ENCODE peak calls at places on chromosomes 16 and 17, in seven cellular contexts. One of them, this sample, is unnamed.

GRCh38 chr16:84138824-84139627 is 6.0 kb downstream of the HSDL1 start:
- DNase-seq in nephron progenitor cell: no peak
- DNase-seq in sigmoid colon: no peak
- DNase-seq in AG09319: no peak
- DNase-seq in GM12865: peak; percentile 89
- DNase-seq in OCI-LY7: no peak
- DNase-seq in H9: no peak
- DNase-seq in this sample: peak; percentile 76

GRCh38 chr16:47956881-47957280 is 198.9 kb downstream of the ABCC12 start:
- DNase-seq in nephron progenitor cell: no peak
- DNase-seq in sigmoid colon: no peak
- DNase-seq in AG09319: no peak
- DNase-seq in GM12865: no peak
- DNase-seq in OCI-LY7: no peak
- DNase-seq in H9: no peak
- DNase-seq in this sample: no peak

GRCh38 chr16:67430504-67431076 is 331 bp upstream of the HSD11B2 start:
- DNase-seq in nephron progenitor cell: peak; percentile 56
- DNase-seq in sigmoid colon: no peak
- DNase-seq in AG09319: no peak
- DNase-seq in GM12865: peak; percentile 10
- DNase-seq in OCI-LY7: peak; percentile 4
- DNase-seq in H9: no peak
- DNase-seq in this sample: no peak

GRCh38 chr16:4475880-4476790 is at the start of gene HMOX2:
- DNase-seq in nephron progenitor cell: peak; percentile 91
- DNase-seq in sigmoid colon: peak; percentile 95
- DNase-seq in AG09319: peak; percentile 77
- DNase-seq in GM12865: peak; percentile 98
- DNase-seq in OCI-LY7: peak; percentile 96
- DNase-seq in H9: peak; percentile 97
- DNase-seq in this sample: peak; percentile 97

GRCh38 chr17:33291248-33292183 is 1.6 kb downstream of the ASIC2 start:
- DNase-seq in nephron progenitor cell: peak; percentile 66
- DNase-seq in sigmoid colon: no peak
- DNase-seq in AG09319: no peak
- DNase-seq in GM12865: no peak
- DNase-seq in OCI-LY7: no peak
- DNase-seq in H9: peak; percentile 81
- DNase-seq in this sample: no peak

GRCh38 chr17:1766382-1767135 is 4.7 kb downstream of the SERPINF1 start:
- DNase-seq in nephron progenitor cell: no peak
- DNase-seq in sigmoid colon: no peak
- DNase-seq in AG09319: no peak
- DNase-seq in GM12865: no peak
- DNase-seq in OCI-LY7: no peak
- DNase-seq in H9: peak; percentile 67
- DNase-seq in this sample: no peak

GRCh38 chr16:77905356-77905920 is 116.9 kb upstream of the CLEC3A start:
- DNase-seq in nephron progenitor cell: no peak
- DNase-seq in sigmoid colon: no peak
- DNase-seq in AG09319: no peak
- DNase-seq in GM12865: no peak
- DNase-seq in OCI-LY7: no peak
- DNase-seq in H9: no peak
- DNase-seq in this sample: no peak

GRCh38 chr16:83689385-83689831 is 118.4 kb upstream of the HSBP1 start:
- DNase-seq in nephron progenitor cell: no peak
- DNase-seq in sigmoid colon: no peak
- DNase-seq in AG09319: peak; percentile 85
- DNase-seq in GM12865: peak; percentile 1
- DNase-seq in OCI-LY7: no peak
- DNase-seq in H9: no peak
- DNase-seq in this sample: peak; percentile 18

GRCh38 chr16:65975049-65975708 is 391.3 kb upstream of the CDH5 start:
- DNase-seq in nephron progenitor cell: no peak
- DNase-seq in sigmoid colon: no peak
- DNase-seq in AG09319: peak; percentile 25
- DNase-seq in GM12865: peak; percentile 67
- DNase-seq in OCI-LY7: no peak
- DNase-seq in H9: no peak
- DNase-seq in this sample: no peak

GRCh38 chr17:38587193-38587592 is 18.6 kb downstream of the SRCIN1 start:
- DNase-seq in nephron progenitor cell: no peak
- DNase-seq in sigmoid colon: no peak
- DNase-seq in AG09319: no peak
- DNase-seq in GM12865: no peak
- DNase-seq in OCI-LY7: no peak
- DNase-seq in H9: no peak
- DNase-seq in this sample: no peak

GRCh38 chr17:48054238-48055185 is 6.4 kb downstream of the NFE2L1 start:
- DNase-seq in nephron progenitor cell: peak; percentile 89
- DNase-seq in sigmoid colon: peak; percentile 93
- DNase-seq in AG09319: peak; percentile 62
- DNase-seq in GM12865: no peak
- DNase-seq in OCI-LY7: no peak
- DNase-seq in H9: peak; percentile 100
- DNase-seq in this sample: no peak

GRCh38 chr17:81680150-81680549 is 3.4 kb downstream of the ARL16 start:
- DNase-seq in nephron progenitor cell: no peak
- DNase-seq in sigmoid colon: no peak
- DNase-seq in AG09319: no peak
- DNase-seq in GM12865: no peak
- DNase-seq in OCI-LY7: no peak
- DNase-seq in H9: no peak
- DNase-seq in this sample: no peak

GRCh38 chr16:69410285-69410990 is 14.0 kb upstream of the CYB5B start:
- DNase-seq in nephron progenitor cell: no peak
- DNase-seq in sigmoid colon: no peak
- DNase-seq in AG09319: no peak
- DNase-seq in GM12865: no peak
- DNase-seq in OCI-LY7: no peak
- DNase-seq in H9: no peak
- DNase-seq in this sample: no peak

GRCh38 chr17:74866198-74866835 is 6.5 kb downstream of the FDXR start:
- DNase-seq in nephron progenitor cell: no peak
- DNase-seq in sigmoid colon: no peak
- DNase-seq in AG09319: no peak
- DNase-seq in GM12865: no peak
- DNase-seq in OCI-LY7: no peak
- DNase-seq in H9: no peak
- DNase-seq in this sample: no peak

GRCh38 chr16:69111831-69112230 is 6.4 kb downstream of the HAS3 start:
- DNase-seq in nephron progenitor cell: no peak
- DNase-seq in sigmoid colon: no peak
- DNase-seq in AG09319: no peak
- DNase-seq in GM12865: no peak
- DNase-seq in OCI-LY7: no peak
- DNase-seq in H9: no peak
- DNase-seq in this sample: no peak

GRCh38 chr16:57540906-57541753 is 1.3 kb upstream of the ADGRG5 start:
- DNase-seq in nephron progenitor cell: no peak
- DNase-seq in sigmoid colon: no peak
- DNase-seq in AG09319: no peak
- DNase-seq in GM12865: no peak
- DNase-seq in OCI-LY7: no peak
- DNase-seq in H9: peak; percentile 18
- DNase-seq in this sample: peak; percentile 8

GRCh38 chr16:50204426-50205108 is 51.5 kb downstream of the TENT4B start:
- DNase-seq in nephron progenitor cell: no peak
- DNase-seq in sigmoid colon: no peak
- DNase-seq in AG09319: no peak
- DNase-seq in GM12865: peak; percentile 6
- DNase-seq in OCI-LY7: no peak
- DNase-seq in H9: no peak
- DNase-seq in this sample: no peak

GRCh38 chr17:73174126-73174525 is 9.3 kb downstream of the SSTR2 start:
- DNase-seq in nephron progenitor cell: no peak
- DNase-seq in sigmoid colon: no peak
- DNase-seq in AG09319: no peak
- DNase-seq in GM12865: no peak
- DNase-seq in OCI-LY7: no peak
- DNase-seq in H9: no peak
- DNase-seq in this sample: no peak

GRCh38 chr17:69405096-69405495 is 9.4 kb upstream of the MAP2K6 start:
- DNase-seq in nephron progenitor cell: no peak
- DNase-seq in sigmoid colon: no peak
- DNase-seq in AG09319: no peak
- DNase-seq in GM12865: no peak
- DNase-seq in OCI-LY7: no peak
- DNase-seq in H9: no peak
- DNase-seq in this sample: no peak

DNA sequence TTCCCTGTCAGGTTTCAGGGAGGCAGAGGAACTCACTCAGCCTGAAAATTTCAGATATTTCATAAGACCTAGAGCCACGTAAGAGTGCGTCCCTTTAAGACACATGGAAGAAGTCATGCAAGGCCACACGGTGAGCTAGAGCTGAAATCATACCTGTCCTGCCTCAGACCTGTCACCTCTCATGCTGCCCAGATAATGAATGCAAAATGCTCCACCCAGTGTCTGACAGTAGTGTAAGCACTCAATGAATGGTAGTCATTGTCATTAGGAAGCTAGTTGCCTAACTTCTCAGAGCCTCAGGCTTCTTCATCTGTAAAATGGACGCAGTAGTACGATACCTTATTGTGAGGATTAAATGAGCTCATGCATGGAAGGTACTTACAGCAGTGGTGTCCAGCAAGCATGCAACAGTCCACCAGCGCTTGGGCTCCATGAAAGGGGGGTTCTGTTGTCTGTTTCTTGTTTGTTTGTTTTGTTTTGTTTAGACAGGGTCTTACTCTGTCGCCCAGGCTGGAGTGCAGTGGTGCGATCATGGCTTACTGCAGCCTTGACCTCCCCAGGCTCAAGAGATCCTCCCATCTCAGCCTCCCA is 60.7 kb downstream of the WSB1 start:
- DNase-seq in nephron progenitor cell: no peak
- DNase-seq in sigmoid colon: no peak
- DNase-seq in AG09319: no peak
- DNase-seq in GM12865: peak; percentile 51
- DNase-seq in OCI-LY7: peak; percentile 43
- DNase-seq in H9: no peak
- DNase-seq in this sample: no peak
- TF ChIP-seq CTCF in nephron progenitor cell: no peak
- TF ChIP-seq CTCF in sigmoid colon: no peak
- TF ChIP-seq CTCF in AG09319: no peak
- TF ChIP-seq CTCF in GM12865: peak; percentile 14
- TF ChIP-seq CTCF in OCI-LY7: no peak
- TF ChIP-seq CTCF in H9: no peak
- TF ChIP-seq CTCF in this sample: peak; percentile 20

DNA sequence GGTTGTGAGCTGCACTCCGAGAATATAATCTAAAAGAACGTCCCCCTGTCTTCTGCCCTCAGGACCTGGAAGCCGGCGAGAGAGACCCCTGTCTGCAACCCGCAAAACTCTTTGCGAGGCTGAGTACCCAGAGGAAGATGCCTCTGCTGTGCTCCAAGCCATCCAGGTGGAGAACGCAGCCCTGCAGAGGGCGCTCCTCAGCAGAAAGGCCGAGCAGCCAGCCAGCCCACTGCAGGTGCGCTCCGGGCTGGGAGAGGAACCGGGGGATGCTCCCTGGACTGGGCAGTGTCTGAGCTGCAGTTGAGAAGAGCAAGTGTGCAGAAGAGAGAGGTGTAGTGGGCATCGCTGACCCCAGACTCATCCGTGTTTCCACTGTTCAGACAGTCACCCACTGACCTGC is 148.3 kb downstream of the KATNIP start:
- DNase-seq in nephron progenitor cell: peak; percentile 72
- DNase-seq in sigmoid colon: no peak
- DNase-seq in AG09319: no peak
- DNase-seq in GM12865: no peak
- DNase-seq in OCI-LY7: no peak
- DNase-seq in H9: peak; percentile 91
- DNase-seq in this sample: no peak
- TF ChIP-seq CTCF in nephron progenitor cell: peak; percentile 52
- TF ChIP-seq CTCF in sigmoid colon: no peak
- TF ChIP-seq CTCF in AG09319: peak; percentile 19
- TF ChIP-seq CTCF in GM12865: no peak
- TF ChIP-seq CTCF in OCI-LY7: peak; percentile 67
- TF ChIP-seq CTCF in H9: peak; percentile 92
- TF ChIP-seq CTCF in this sample: peak; percentile 9

GRCh38 chr16:7021653-7022275 is 310.9 kb upstream of the RBFOX1 start:
- DNase-seq in nephron progenitor cell: no peak
- DNase-seq in sigmoid colon: no peak
- DNase-seq in AG09319: no peak
- DNase-seq in GM12865: no peak
- DNase-seq in OCI-LY7: no peak
- DNase-seq in H9: no peak
- DNase-seq in this sample: no peak

GRCh38 chr16:7026639-7027038 is 306.0 kb upstream of the RBFOX1 start:
- DNase-seq in nephron progenitor cell: no peak
- DNase-seq in sigmoid colon: no peak
- DNase-seq in AG09319: no peak
- DNase-seq in GM12865: no peak
- DNase-seq in OCI-LY7: no peak
- DNase-seq in H9: no peak
- DNase-seq in this sample: no peak

GRCh38 chr16:7025616-7026190 is 306.9 kb upstream of the RBFOX1 start:
- DNase-seq in nephron progenitor cell: peak; percentile 93
- DNase-seq in sigmoid colon: peak; percentile 68
- DNase-seq in AG09319: no peak
- DNase-seq in GM12865: peak; percentile 34
- DNase-seq in OCI-LY7: peak; percentile 57
- DNase-seq in H9: peak; percentile 89
- DNase-seq in this sample: peak; percentile 13
- TF ChIP-seq CTCF in nephron progenitor cell: peak; percentile 78
- TF ChIP-seq CTCF in sigmoid colon: peak; percentile 30
- TF ChIP-seq CTCF in AG09319: no peak
- TF ChIP-seq CTCF in GM12865: peak; percentile 52
- TF ChIP-seq CTCF in OCI-LY7: peak; percentile 83
- TF ChIP-seq CTCF in H9: peak; percentile 87
- TF ChIP-seq CTCF in this sample: peak; percentile 46

GRCh38 chr16:3152273-3153076 is 17.6 kb downstream of the ZNF213 start:
- DNase-seq in nephron progenitor cell: peak; percentile 93
- DNase-seq in sigmoid colon: peak; percentile 96
- DNase-seq in AG09319: peak; percentile 81
- DNase-seq in GM12865: peak; percentile 90
- DNase-seq in OCI-LY7: peak; percentile 82
- DNase-seq in H9: peak; percentile 97
- DNase-seq in this sample: peak; percentile 59
- TF ChIP-seq CTCF in nephron progenitor cell: no peak
- TF ChIP-seq CTCF in sigmoid colon: no peak
- TF ChIP-seq CTCF in AG09319: peak; percentile 43
- TF ChIP-seq CTCF in GM12865: peak; percentile 30
- TF ChIP-seq CTCF in OCI-LY7: peak; percentile 80
- TF ChIP-seq CTCF in H9: peak; percentile 62
- TF ChIP-seq CTCF in this sample: peak; percentile 59

GRCh38 chr16:55035037-55035436 is 104.4 kb downstream of the IRX5 start:
- DNase-seq in nephron progenitor cell: peak; percentile 76
- DNase-seq in sigmoid colon: no peak
- DNase-seq in AG09319: no peak
- DNase-seq in GM12865: peak; percentile 34
- DNase-seq in OCI-LY7: peak; percentile 39
- DNase-seq in H9: peak; percentile 66
- DNase-seq in this sample: peak; percentile 45
- TF ChIP-seq CTCF in nephron progenitor cell: peak; percentile 58
- TF ChIP-seq CTCF in sigmoid colon: no peak
- TF ChIP-seq CTCF in AG09319: peak; percentile 47
- TF ChIP-seq CTCF in GM12865: peak; percentile 47
- TF ChIP-seq CTCF in OCI-LY7: peak; percentile 81
- TF ChIP-seq CTCF in H9: peak; percentile 85
- TF ChIP-seq CTCF in this sample: peak; percentile 18